ENCODE peak calls at places on chromosomes 7 and 10, in eight cellular contexts. H is right lobe of liver, R is pancreas, O is heart right ventricle, V is tibial artery, T is fibroblast of pulmonary artery, U is Caco-2, Y is right atrium auricular region. G is an unnamed sample.

GRCh38 chr10:67262675-67263074 is 336.8 kb downstream of the LRRTM3 start:
- DNase-seq in H (no peak), R (no peak), O (no peak), V (no peak), T (no peak), U (no peak), Y (no peak), G (no peak)

GRCh38 chr10:95314519-95314918 is 23.7 kb upstream of the PDLIM1 start:
- DNase-seq in H (no peak), R (no peak), O (no peak), V (no peak), T (no peak), U (no peak), Y (no peak), G (no peak)

GRCh38 chr10:78162867-78163266 is 129.2 kb downstream of the RPS24 start:
- DNase-seq in H (no peak), R (no peak), O (no peak), V (no peak), T (no peak), U (no peak), Y (no peak), G (no peak)

GRCh38 chr7:123761729-123762128 is 12.9 kb upstream of the WASL start:
- DNase-seq in H (no peak), R (no peak), O (no peak), V (no peak), T (no peak), U (no peak), Y (no peak), G (no peak)

GRCh38 chr7:128322040-128322643 is 21.6 kb downstream of the RBM28 start:
- DNase-seq in H (no peak), R (no peak), O (no peak), V (no peak), T (peak; percentile 63), U (no peak), Y (no peak), G (no peak)

GRCh38 chr7:31080112-31080511 is 28.0 kb downstream of the ADCYAP1R1 start:
- DNase-seq in H (no peak), R (no peak), O (no peak), V (no peak), T (no peak), U (no peak), Y (no peak), G (no peak)

GRCh38 chr7:151425670-151426075 is 14.3 kb downstream of the CRYGN start:
- DNase-seq in H (no peak), R (no peak), O (no peak), V (peak; percentile 76), T (peak; percentile 80), U (no peak), Y (no peak), G (no peak)

GRCh38 chr7:29355388-29355787 is 160.8 kb downstream of the CHN2 start:
- DNase-seq in H (no peak), R (no peak), O (no peak), V (no peak), T (no peak), U (no peak), Y (no peak), G (no peak)

GRCh38 chr7:138207555-138207971 is 131.3 kb downstream of the AKR1D1 start:
- DNase-seq in H (no peak), R (no peak), O (no peak), V (no peak), T (no peak), U (no peak), Y (no peak), G (no peak)

GRCh38 chr7:29332875-29333482 is 138.4 kb downstream of the CHN2 start:
- DNase-seq in H (no peak), R (no peak), O (no peak), V (no peak), T (no peak), U (no peak), Y (no peak), G (no peak)

GRCh38 chr7:28410628-28411578 is 1.4 kb upstream of the CREB5 start:
- DNase-seq in H (peak; percentile 26), R (peak; percentile 28), O (peak; percentile 61), V (peak; percentile 78), T (peak; percentile 79), U (peak; percentile 48), Y (peak; percentile 73), G (peak; percentile 24)

GRCh38 chr10:95391570-95392249 is 100.9 kb upstream of the PDLIM1 start:
- DNase-seq in H (no peak), R (no peak), O (no peak), V (no peak), T (peak; percentile 63), U (no peak), Y (no peak), G (no peak)

GRCh38 chr10:84138478-84139125 is 707 bp upstream of the GHITM start:
- DNase-seq in H (peak; percentile 28), R (peak; percentile 18), O (no peak), V (no peak), T (no peak), U (no peak), Y (no peak), G (no peak)

GRCh38 chr10:87817291-87817872 is 644 bp downstream of the ATAD1 start:
- DNase-seq in H (no peak), R (no peak), O (no peak), V (no peak), T (peak; percentile 10), U (no peak), Y (no peak), G (no peak)

GRCh38 chr10:87818505-87819273 is 663 bp upstream of the ATAD1 start:
- DNase-seq in H (peak; percentile 49), R (peak; percentile 34), O (peak; percentile 11), V (no peak), T (peak; percentile 31), U (peak; percentile 36), Y (no peak), G (no peak)

GRCh38 chr10:87817873-87818504 is at the start of gene ATAD1:
- DNase-seq in H (peak; percentile 85), R (peak; percentile 81), O (peak; percentile 82), V (peak; percentile 88), T (peak; percentile 84), U (peak; percentile 91), Y (peak; percentile 83), G (peak; percentile 85)

GRCh38 chr10:87816842-87817178 is 1.2 kb downstream of the ATAD1 start:
- DNase-seq in H (no peak), R (no peak), O (no peak), V (no peak), T (no peak), U (no peak), Y (no peak), G (no peak)

DNA sequence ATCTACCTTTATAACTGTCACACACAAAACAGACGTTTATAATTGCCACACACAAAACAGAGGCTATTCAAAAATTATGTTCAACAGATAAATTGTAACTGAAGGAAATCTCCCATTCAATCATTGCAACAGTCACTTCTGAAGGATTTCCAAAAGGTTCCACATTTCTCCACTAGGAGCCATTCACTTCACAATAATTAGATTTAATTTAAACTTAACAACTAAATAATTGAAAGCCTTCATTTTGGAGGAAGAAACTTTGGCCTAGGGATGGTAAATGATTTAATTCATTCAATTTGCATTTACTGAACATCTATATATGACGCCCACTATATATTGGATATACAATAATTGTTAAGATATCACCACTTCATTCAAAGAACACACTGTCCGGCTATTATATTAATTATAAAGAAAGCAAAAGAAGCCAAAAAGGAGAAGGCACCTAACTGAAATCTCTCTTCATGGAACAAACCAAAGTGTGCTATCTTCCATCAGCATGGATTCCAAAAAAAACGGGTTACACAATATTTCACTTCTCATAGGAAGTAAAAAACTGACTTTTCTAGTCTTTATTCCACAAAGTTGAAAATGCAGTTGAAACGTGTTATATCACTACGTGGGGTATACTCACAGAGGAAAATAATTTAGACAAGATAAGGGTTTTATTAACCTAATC is 1.7 kb downstream of the ATAD1 start:
- DNase-seq in H (no peak), R (no peak), O (no peak), V (no peak), T (no peak), U (no peak), Y (no peak), G (no peak)
- TF ChIP-seq CTCF in H (no peak), R (no peak), O (no peak), V (no peak), T (peak; percentile 11), U (peak; percentile 25), Y (no peak), G (no peak)

GRCh38 chr10:74238031-74238431 is 87.0 kb downstream of the ADK start:
- DNase-seq in H (no peak), R (no peak), O (no peak), V (no peak), T (peak; percentile 59), U (no peak), Y (no peak), G (no peak)

GRCh38 chr10:74231375-74231774 is 80.4 kb downstream of the ADK start:
- DNase-seq in H (no peak), R (no peak), O (no peak), V (no peak), T (peak; percentile 62), U (no peak), Y (no peak), G (no peak)

GRCh38 chr10:74233281-74233680 is 82.3 kb downstream of the ADK start:
- DNase-seq in H (no peak), R (no peak), O (no peak), V (no peak), T (no peak), U (no peak), Y (no peak), G (no peak)

GRCh38 chr10:74234569-74234968 is 83.5 kb downstream of the ADK start:
- DNase-seq in H (no peak), R (no peak), O (no peak), V (no peak), T (no peak), U (no peak), Y (no peak), G (no peak)
- TF ChIP-seq CTCF in H (peak; percentile 41), R (no peak), O (peak; percentile 35), V (peak; percentile 39), T (peak; percentile 50), U (no peak), Y (no peak), G (no peak)

GRCh38 chr7:117165656-117166055 is 157.2 kb downstream of the WNT2 start:
- DNase-seq in H (no peak), R (no peak), O (peak; percentile 23), V (no peak), T (no peak), U (no peak), Y (no peak), G (no peak)

GRCh38 chr7:117172283-117172682 is 150.6 kb downstream of the WNT2 start:
- DNase-seq in H (no peak), R (no peak), O (no peak), V (no peak), T (no peak), U (no peak), Y (no peak), G (no peak)

GRCh38 chr7:117173001-117173400 is 149.9 kb downstream of the WNT2 start:
- DNase-seq in H (no peak), R (no peak), O (no peak), V (no peak), T (no peak), U (no peak), Y (no peak), G (no peak)

GRCh38 chr7:117171106-117171505 is 151.8 kb downstream of the WNT2 start:
- DNase-seq in H (no peak), R (no peak), O (no peak), V (no peak), T (no peak), U (no peak), Y (no peak), G (no peak)

GRCh38 chr7:117169907-117170306 is 153.0 kb downstream of the WNT2 start:
- DNase-seq in H (peak; percentile 23), R (peak; percentile 59), O (no peak), V (no peak), T (peak; percentile 35), U (no peak), Y (no peak), G (no peak)
- TF ChIP-seq CTCF in H (no peak), R (no peak), O (no peak), V (no peak), T (no peak), U (no peak), Y (no peak), G (no peak)

GRCh38 chr10:73413528-73414229 is at the start of gene ANXA7:
- DNase-seq in H (peak; percentile 97), R (peak; percentile 95), O (peak; percentile 95), V (peak; percentile 96), T (peak; percentile 81), U (peak; percentile 95), Y (peak; percentile 90), G (peak; percentile 86)
- TF ChIP-seq CTCF in H (peak; percentile 48), R (no peak), O (peak; percentile 46), V (no peak), T (peak; percentile 11), U (peak; percentile 41), Y (no peak), G (no peak)

G was measured in activated B cell treated with CpG ODN at 0.5 μM for 24 hours.